ENCODE peak calls at places on chromosome 6, in four cellular contexts. One of them, this sample, is unnamed.

GRCh38 chr6:112044856-112045255 is 9.0 kb upstream of the CCN6 start:
- DNase-seq in HepG2: no peak
- DNase-seq in K562: no peak
- DNase-seq in A549: no peak
- DNase-seq in this sample: no peak

GRCh38 chr6:21953831-21954801 is 342.7 kb downstream of the PRL start:
- DNase-seq in K562: no peak
- DNase-seq in A549: no peak
- DNase-seq in HepG2: peak
- DNase-seq in this sample: no peak

GRCh38 chr6:25732468-25733198 is 21.9 kb upstream of the SLC17A4 start:
- DNase-seq in HepG2: no peak
- DNase-seq in A549: no peak
- DNase-seq in K562: no peak
- DNase-seq in this sample: no peak

GRCh38 chr6:73521351-73522254 is 771 bp upstream of the EEF1A1 start:
- DNase-seq in K562: peak
- DNase-seq in HepG2: peak
- DNase-seq in A549: peak
- DNase-seq in this sample: no peak

GRCh38 chr6:142167071-142167470 is 20.0 kb downstream of the VTA1 start:
- DNase-seq in K562: no peak
- DNase-seq in A549: no peak
- DNase-seq in HepG2: no peak
- DNase-seq in this sample: no peak

GRCh38 chr6:147161974-147162495 is 42.2 kb upstream of the STXBP5 start:
- DNase-seq in A549: no peak
- DNase-seq in HepG2: no peak
- DNase-seq in K562: peak
- DNase-seq in this sample: no peak

GRCh38 chr6:125899726-125900182 is 56.8 kb upstream of the HINT3 start:
- DNase-seq in HepG2: peak
- DNase-seq in K562: no peak
- DNase-seq in A549: peak
- DNase-seq in this sample: no peak

GRCh38 chr6:89146748-89147715 is 1.2 kb downstream of the PM20D2 start:
- DNase-seq in K562: no peak
- DNase-seq in HepG2: peak
- DNase-seq in A549: peak
- DNase-seq in this sample: no peak

GRCh38 chr6:91716361-91716760 is 1129.5 kb upstream of the MAP3K7 start:
- DNase-seq in A549: no peak
- DNase-seq in HepG2: no peak
- DNase-seq in K562: no peak
- DNase-seq in this sample: no peak

GRCh38 chr6:79946242-79946641 is 1.1 kb downstream of the ELOVL4 start:
- DNase-seq in HepG2: peak
- DNase-seq in A549: peak
- DNase-seq in K562: no peak
- DNase-seq in this sample: no peak

GRCh38 chr6:143673638-143674037 is 4.1 kb upstream of the PHACTR2 start:
- DNase-seq in HepG2: peak
- DNase-seq in A549: peak
- DNase-seq in K562: no peak
- DNase-seq in this sample: no peak

GRCh38 chr6:170033666-170034065 is 257.2 kb downstream of the DLL1 start:
- DNase-seq in A549: no peak
- DNase-seq in K562: no peak
- DNase-seq in HepG2: no peak
- DNase-seq in this sample: no peak

DNA sequence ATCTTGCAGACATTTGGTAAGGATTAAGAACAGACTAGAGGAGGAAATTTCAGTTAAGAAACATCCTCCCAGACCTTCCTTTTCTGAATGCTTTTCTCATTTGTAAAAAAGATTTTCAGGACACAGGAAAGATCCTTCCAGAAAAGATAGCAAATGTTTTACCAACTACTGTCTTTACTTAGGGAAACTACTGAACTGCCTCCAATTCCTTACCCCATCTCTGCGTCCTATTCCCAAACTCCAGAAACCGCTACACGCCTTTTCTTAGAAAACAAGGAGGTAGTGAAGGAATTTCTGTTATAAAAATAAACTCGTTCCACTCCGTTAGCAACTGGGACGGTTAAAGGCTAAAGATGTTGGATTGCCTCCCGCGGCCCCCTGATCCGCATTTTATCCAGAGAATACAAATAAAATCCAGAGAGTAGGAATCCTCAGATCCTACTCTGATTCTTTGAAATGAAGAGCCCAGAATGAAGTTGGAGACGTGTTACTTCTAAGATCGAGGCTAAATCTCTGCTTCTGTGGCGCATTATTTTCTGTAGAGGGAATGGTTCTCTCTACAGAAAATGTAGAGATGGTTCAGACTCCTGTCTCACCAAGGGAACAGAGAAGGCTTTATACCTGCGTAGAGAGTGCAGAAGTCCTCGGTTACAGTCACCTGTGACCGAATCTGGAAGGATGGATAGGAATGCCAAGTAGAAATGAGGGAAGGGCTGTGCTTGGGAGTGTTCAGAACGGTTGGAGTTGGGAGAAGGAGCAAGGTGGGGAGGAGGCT is 133.0 kb downstream of the GPX5 start:
- DNase-seq in HepG2: no peak
- DNase-seq in A549: no peak
- DNase-seq in K562: no peak
- DNase-seq in this sample: no peak
- TF ChIP-seq POLR2AphosphoS2 in HepG2: no peak
- TF ChIP-seq POLR2AphosphoS2 in A549: no peak
- TF ChIP-seq POLR2AphosphoS2 in K562: no peak
- TF ChIP-seq POLR2AphosphoS2 in this sample: no peak

DNA sequence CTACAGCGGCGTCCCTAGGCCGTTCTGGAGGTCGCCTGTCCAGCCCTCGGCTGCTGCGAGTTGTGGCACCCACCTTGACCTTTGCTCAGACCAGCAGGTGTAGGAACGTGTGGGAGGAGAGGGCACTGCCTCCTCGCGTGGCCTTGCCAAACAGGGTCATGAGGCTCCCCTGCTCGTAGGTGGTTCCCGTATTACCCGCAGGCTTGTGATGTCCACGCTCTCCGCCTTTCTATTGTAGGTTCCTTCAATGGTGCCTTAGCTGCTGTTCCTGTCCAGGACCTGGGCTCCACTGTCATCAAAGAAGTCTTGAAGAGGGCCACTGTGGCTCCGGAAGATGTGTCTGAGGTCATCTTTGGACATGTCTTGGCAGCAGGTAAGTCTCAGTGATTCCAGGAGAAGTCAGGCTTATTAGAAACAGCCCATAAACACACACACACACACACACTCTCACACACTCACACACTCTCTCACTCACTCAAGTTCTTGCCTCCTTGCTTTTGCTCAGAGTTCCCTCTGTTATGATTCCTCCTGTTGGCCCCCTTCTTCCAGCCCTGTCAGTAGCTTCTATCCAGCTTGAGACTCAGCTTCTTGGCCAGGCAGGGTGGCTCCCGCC is 942 bp downstream of the ACAT2 start:
- DNase-seq in K562: peak
- DNase-seq in A549: no peak
- DNase-seq in HepG2: peak
- DNase-seq in this sample: no peak
- TF ChIP-seq POLR2AphosphoS2 in K562: no peak
- TF ChIP-seq POLR2AphosphoS2 in A549: no peak
- TF ChIP-seq POLR2AphosphoS2 in HepG2: no peak
- TF ChIP-seq POLR2AphosphoS2 in this sample: no peak

GRCh38 chr6:16947461-16948159 is 154.2 kb upstream of the STMND1 start:
- DNase-seq in HepG2: peak
- DNase-seq in K562: no peak
- DNase-seq in A549: no peak
- DNase-seq in this sample: no peak
- TF ChIP-seq POLR2AphosphoS2 in HepG2: no peak
- TF ChIP-seq POLR2AphosphoS2 in K562: no peak
- TF ChIP-seq POLR2AphosphoS2 in A549: no peak
- TF ChIP-seq POLR2AphosphoS2 in this sample: no peak

GRCh38 chr6:14984454-14984853 is 261.4 kb upstream of the JARID2 start:
- DNase-seq in K562: no peak
- DNase-seq in HepG2: peak
- DNase-seq in A549: no peak
- DNase-seq in this sample: no peak
- TF ChIP-seq POLR2AphosphoS2 in K562: no peak
- TF ChIP-seq POLR2AphosphoS2 in HepG2: no peak
- TF ChIP-seq POLR2AphosphoS2 in A549: no peak
- TF ChIP-seq POLR2AphosphoS2 in this sample: no peak